ENCODE peak calls at places on chromosome 17, in ten cellular contexts. A, Q, Y, V, D, Z, H, M, R and S are unnamed samples. For H3K27me3, the result is how much of the 10 kb centered on the place peaks cover.

GRCh38 chr17:79002796-79003593 is 6.6 kb downstream of the CANT1 start:
- DNase-seq in A (no peak), Q (peak), Y (no peak), V (no peak), D (no peak), Z (peak), H (no peak), M (no peak), R (no peak), S (no peak)

GRCh38 chr17:81189670-81190530 is 23.9 kb upstream of the AATK start:
- DNase-seq in A (peak), Q (no peak), Y (no peak), V (no peak), D (peak), Z (no peak), H (no peak), M (no peak), R (no peak), S (no peak)

GRCh38 chr17:22704674-22705073 is 1012.4 kb downstream of the KCNJ18 start:
- DNase-seq in A (no peak), Q (no peak), Y (no peak), V (no peak), D (no peak), Z (no peak), H (no peak), M (no peak), R (no peak), S (no peak)

GRCh38 chr17:27244481-27245223 is 49.3 kb upstream of the WSB1 start:
- DNase-seq in A (peak), Q (peak), Y (no peak), V (peak), D (peak), Z (peak), H (peak), M (peak), R (peak), S (peak)

GRCh38 chr17:13321932-13322701 is 279.6 kb downstream of the HS3ST3A1 start:
- DNase-seq in A (no peak), Q (no peak), Y (no peak), V (no peak), D (no peak), Z (no peak), H (no peak), M (no peak), R (no peak), S (no peak)

GRCh38 chr17:66578781-66579489 is 256.0 kb upstream of the CACNG5 start:
- DNase-seq in A (no peak), Q (no peak), Y (no peak), V (no peak), D (no peak), Z (no peak), H (no peak), M (no peak), R (no peak), S (no peak)

GRCh38 chr17:67049025-67049739 is 4.8 kb downstream of the CACNG1 start:
- DNase-seq in A (no peak), Q (no peak), Y (no peak), V (no peak), D (no peak), Z (no peak), H (no peak), M (no peak), R (no peak), S (no peak)

GRCh38 chr17:72514888-72515287 is 394.1 kb downstream of the SOX9 start:
- DNase-seq in A (peak), Q (no peak), Y (no peak), V (peak), D (no peak), Z (no peak), H (no peak), M (peak), R (peak), S (no peak)

GRCh38 chr17:78474631-78475146 is 96.2 kb downstream of the PGS1 start:
- DNase-seq in A (no peak), Q (no peak), Y (no peak), V (no peak), D (no peak), Z (no peak), H (no peak), M (no peak), R (no peak), S (no peak)

GRCh38 chr17:27529230-27529796 is 73.1 kb downstream of the KSR1 start:
- DNase-seq in A (peak), Q (no peak), Y (no peak), V (peak), D (no peak), Z (no peak), H (no peak), M (peak), R (no peak), S (peak)

GRCh38 chr17:82349287-82349701 is 9.8 kb upstream of the TEX19 start:
- DNase-seq in A (peak), Q (no peak), Y (no peak), V (no peak), D (no peak), Z (no peak), H (no peak), M (no peak), R (no peak), S (no peak)

GRCh38 chr17:77281904-77282367 is 141.2 kb downstream of the SEC14L1 start:
- DNase-seq in A (peak), Q (peak), Y (peak), V (no peak), D (peak), Z (peak), H (no peak), M (peak), R (no peak), S (peak)

GRCh38 chr17:43756176-43756575 is 2.4 kb downstream of the SOST start:
- DNase-seq in A (no peak), Q (no peak), Y (no peak), V (no peak), D (no peak), Z (no peak), H (no peak), M (no peak), R (no peak), S (no peak)

GRCh38 chr17:1413281-1413791 is 13.3 kb upstream of the YWHAE start:
- DNase-seq in A (peak), Q (peak), Y (peak), V (peak), D (no peak), Z (peak), H (peak), M (peak), R (peak), S (peak)

GRCh38 chr17:43471801-43472200 is 12.0 kb upstream of the DHX8 start:
- DNase-seq in A (no peak), Q (no peak), Y (no peak), V (peak), D (no peak), Z (no peak), H (no peak), M (no peak), R (no peak), S (no peak)

GRCh38 chr17:27577124-27577761 is 53.7 kb upstream of the LGALS9 start:
- DNase-seq in A (peak), Q (no peak), Y (no peak), V (peak), D (peak), Z (no peak), H (peak), M (peak), R (no peak), S (no peak)

GRCh38 chr17:21015564-21015963 is 27.2 kb downstream of the USP22 start:
- DNase-seq in A (no peak), Q (no peak), Y (no peak), V (no peak), D (no peak), Z (no peak), H (peak), M (no peak), R (no peak), S (no peak)

GRCh38 chr17:18259621-18260331 is 686 bp upstream of the MIEF2 start:
- DNase-seq in A (no peak), Q (no peak), Y (no peak), V (peak), D (peak), Z (no peak), H (no peak), M (no peak), R (no peak), S (peak)

GRCh38 chr17:44589316-44590071 is 32.2 kb downstream of the FZD2 start:
- DNase-seq in A (peak), Q (no peak), Y (no peak), V (peak), D (no peak), Z (no peak), H (no peak), M (no peak), R (no peak), S (no peak)

GRCh38 chr17:76696763-76697701 is 13.7 kb downstream of the MXRA7 start:
- DNase-seq in A (peak), Q (no peak), Y (no peak), V (no peak), D (no peak), Z (no peak), H (peak), M (no peak), R (peak), S (no peak)

DNA sequence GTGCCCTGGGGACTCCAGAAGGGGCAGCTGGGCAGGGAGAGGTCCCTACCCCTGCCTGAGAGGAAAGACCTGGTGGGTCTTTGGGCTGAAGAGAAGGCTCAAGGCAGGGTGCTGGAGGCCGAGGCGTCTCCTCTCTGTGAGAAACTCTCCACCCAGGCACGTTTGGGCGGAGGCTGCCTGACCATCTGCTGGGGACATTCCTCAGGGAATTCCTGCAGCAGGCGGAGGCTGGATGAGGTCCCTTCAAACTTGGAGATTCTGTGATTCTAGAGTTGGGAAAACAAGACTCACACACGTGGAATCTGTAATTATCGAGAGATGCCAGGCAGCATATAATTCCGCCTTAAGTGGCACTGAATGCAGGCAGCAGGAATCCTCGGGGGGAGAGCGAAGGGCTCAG is 21.1 kb upstream of the PHF12 start:
- DNase-seq in A (no peak), Q (no peak), Y (no peak), V (no peak), D (no peak), Z (no peak), H (no peak), M (no peak), R (no peak), S (no peak)
- H3K27me3 ChIP-seq in A (under half), Q (under half), Y (under half), V (half or more), D (under half), Z (under half), H (under half), M (under half), R (under half), S (under half)

GRCh38 chr17:63842173-63842539 is 329 bp downstream of the SMARCD2 start:
- DNase-seq in A (no peak), Q (peak), Y (no peak), V (no peak), D (no peak), Z (peak), H (peak), M (peak), R (peak), S (peak)
- TF ChIP-seq CTCF in A (no peak), Q (no peak), Y (no peak), V (no peak), D (peak), Z (no peak), H (no peak), M (no peak), R (no peak), S (no peak)

GRCh38 chr17:39606434-39607056 is 1.2 kb downstream of the NEUROD2 start:
- DNase-seq in A (no peak), Q (no peak), Y (no peak), V (no peak), D (peak), Z (no peak), H (no peak), M (no peak), R (no peak), S (no peak)

GRCh38 chr17:39607057-39607850 is 466 bp downstream of the NEUROD2 start:
- DNase-seq in A (no peak), Q (no peak), Y (no peak), V (no peak), D (peak), Z (no peak), H (no peak), M (no peak), R (no peak), S (no peak)

GRCh38 chr17:39608142-39608541 is 422 bp upstream of the NEUROD2 start:
- DNase-seq in A (no peak), Q (no peak), Y (no peak), V (no peak), D (no peak), Z (no peak), H (no peak), M (no peak), R (no peak), S (no peak)

GRCh38 chr17:39608601-39609000 is 881 bp upstream of the NEUROD2 start:
- DNase-seq in A (no peak), Q (no peak), Y (no peak), V (no peak), D (no peak), Z (no peak), H (no peak), M (no peak), R (no peak), S (no peak)

GRCh38 chr17:39607851-39608130 is at the start of gene NEUROD2:
- DNase-seq in A (no peak), Q (no peak), Y (no peak), V (no peak), D (no peak), Z (no peak), H (no peak), M (no peak), R (no peak), S (no peak)
- H3K27me3 ChIP-seq in A (half or more), Q (half or more), Y (under half), V (half or more), D (half or more), Z (under half), H (half or more), M (half or more), R (half or more), S (half or more)

DNA sequence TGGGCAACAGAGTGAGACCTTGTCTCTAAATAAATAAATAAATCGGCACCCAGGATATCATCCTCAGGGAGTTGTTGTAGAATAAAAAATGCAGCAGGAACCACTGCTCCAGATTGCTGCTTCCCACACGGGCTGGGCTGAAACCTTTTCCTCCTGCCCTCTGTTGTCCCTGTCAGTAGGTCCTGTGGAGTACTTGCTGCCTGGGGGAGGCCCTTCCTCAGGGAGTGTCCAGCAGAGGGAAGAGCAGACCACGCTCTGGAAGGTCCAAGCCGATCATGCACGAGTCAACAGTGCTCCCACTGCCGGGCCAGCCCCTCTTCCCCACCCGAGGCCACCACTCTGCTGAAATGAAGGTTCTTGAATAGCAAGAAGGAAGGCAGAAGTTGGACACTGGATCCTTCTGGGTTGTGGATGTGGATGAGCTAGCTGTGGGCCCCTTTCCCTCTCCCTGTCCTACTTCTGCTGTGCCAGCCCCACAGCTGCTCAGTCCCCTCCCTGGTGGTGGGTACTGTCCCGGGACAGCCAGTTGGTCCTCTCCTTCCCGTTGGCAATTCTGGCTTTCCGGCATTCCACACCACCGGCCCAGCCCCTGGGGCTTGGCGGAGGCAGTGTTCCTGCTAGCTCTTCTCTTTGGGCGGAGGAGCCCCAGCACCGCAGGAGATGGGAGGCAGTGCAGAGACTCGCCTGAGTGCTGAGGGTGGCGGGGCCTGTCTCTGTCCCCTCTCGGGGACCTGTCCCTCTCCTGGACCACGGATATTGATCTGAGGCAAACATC is 10.8 kb downstream of the CDK5R1 start:
- DNase-seq in A (no peak), Q (no peak), Y (peak), V (no peak), D (no peak), Z (no peak), H (no peak), M (peak), R (no peak), S (no peak)
- TF ChIP-seq CTCF in A (peak), Q (no peak), Y (no peak), V (no peak), D (peak), Z (no peak), H (no peak), M (no peak), R (peak), S (no peak)

GRCh38 chr17:74055508-74056160 is 147.8 kb upstream of the RPL38 start:
- DNase-seq in A (no peak), Q (no peak), Y (no peak), V (no peak), D (peak), Z (no peak), H (no peak), M (no peak), R (no peak), S (no peak)
- H3K27me3 ChIP-seq in A (under half), Q (under half), Y (under half), V (under half), D (under half), Z (under half), H (under half), M (under half), R (half or more), S (under half)

GRCh38 chr17:75456417-75457046 is at the start of gene TMEM94:
- DNase-seq in A (peak), Q (peak), Y (peak), V (peak), D (peak), Z (peak), H (peak), M (peak), R (peak), S (peak)
- TF ChIP-seq CTCF in A (no peak), Q (no peak), Y (no peak), V (no peak), D (no peak), Z (no peak), H (no peak), M (no peak), R (no peak), S (no peak)

GRCh38 chr17:180380-181212 is 854 bp downstream of the DOC2B start:
- DNase-seq in A (no peak), Q (no peak), Y (no peak), V (no peak), D (peak), Z (no peak), H (no peak), M (no peak), R (peak), S (no peak)
- H3K27me3 ChIP-seq in A (half or more), Q (under half), Y (under half), V (half or more), D (half or more), Z (under half), H (under half), M (under half), R (half or more), S (under half)

GRCh38 chr17:8248751-8249607 is at the start of gene PFAS:
- DNase-seq in A (peak), Q (peak), Y (peak), V (peak), D (peak), Z (peak), H (peak), M (peak), R (peak), S (peak)
- TF ChIP-seq CTCF in A (no peak), Q (no peak), Y (no peak), V (no peak), D (no peak), Z (no peak), H (peak), M (no peak), R (no peak), S (no peak)

DNA sequence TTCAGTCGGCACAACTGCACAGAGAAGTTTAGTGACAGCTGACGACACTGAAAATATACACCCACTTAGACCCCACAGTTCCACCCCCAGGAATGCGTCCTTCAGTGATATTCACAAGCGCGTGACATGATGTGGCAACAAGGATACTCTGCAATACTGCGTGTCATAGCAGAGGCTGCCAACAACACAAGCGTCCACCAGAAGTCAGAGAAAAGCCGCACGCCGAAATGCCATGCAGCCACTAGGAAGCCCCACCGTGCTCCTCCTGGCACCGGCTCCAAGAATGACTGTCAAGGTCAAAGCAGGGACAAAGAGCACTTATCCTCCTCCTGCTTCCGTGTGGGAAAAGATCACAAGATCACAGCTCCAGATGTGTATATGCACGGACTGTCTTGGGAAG is 3.5 kb downstream of the ATP2A3 start:
- DNase-seq in A (peak), Q (peak), Y (no peak), V (peak), D (no peak), Z (no peak), H (peak), M (peak), R (no peak), S (peak)
- H3K27me3 ChIP-seq in A (under half), Q (under half), Y (under half), V (under half), D (half or more), Z (under half), H (under half), M (under half), R (under half), S (under half)